ENCODE peak calls at places on chromosome 2, in ten cellular contexts. U is Jurkat, Clone E6-1; F is PC-9; X is H1; W is GDM1; A is CD4-positive, alpha-beta T cell; L is WTC11; M is T-helper 1 cell; P is uterus; D is HTR-8/SVneo. V is an unnamed sample.

GRCh38 chr2:85291425-85292023 is 36.3 kb downstream of the TGOLN2 start:
- DNase-seq in U (peak; percentile 21), F (no peak), X (no peak), W (no peak), A (no peak), L (no peak), M (no peak), P (no peak), D (no peak), V (no peak)

GRCh38 chr2:214412679-214413078 is 1.8 kb downstream of the VWC2L start:
- DNase-seq in U (no peak), F (no peak), X (no peak), W (no peak), A (no peak), L (no peak), M (no peak), P (no peak), D (no peak), V (no peak)

GRCh38 chr2:98508690-98509054 is 64.0 kb downstream of the INPP4A start:
- DNase-seq in U (peak; percentile 80), F (no peak), X (no peak), W (peak; percentile 37), A (no peak), L (no peak), M (no peak), P (peak; percentile 64), D (no peak), V (no peak)

GRCh38 chr2:207135340-207135739 is 30.4 kb downstream of the KLF7 start:
- DNase-seq in U (no peak), F (no peak), X (no peak), W (no peak), A (no peak), L (no peak), M (no peak), P (no peak), D (no peak), V (no peak)

GRCh38 chr2:70888389-70888924 is 47.2 kb upstream of the ATP6V1B1 start:
- DNase-seq in U (no peak), F (no peak), X (no peak), W (no peak), A (no peak), L (no peak), M (no peak), P (no peak), D (no peak), V (no peak)

GRCh38 chr2:54228945-54229344 is 27.1 kb downstream of the TSPYL6 start:
- DNase-seq in U (no peak), F (no peak), X (no peak), W (no peak), A (no peak), L (no peak), M (no peak), P (no peak), D (no peak), V (no peak)

GRCh38 chr2:219629976-219630695 is 2.7 kb downstream of the SLC4A3 start:
- DNase-seq in U (no peak), F (no peak), X (no peak), W (no peak), A (peak; percentile 29), L (no peak), M (no peak), P (no peak), D (no peak), V (no peak)

GRCh38 chr2:199057936-199058335 is 399.8 kb downstream of the SATB2 start:
- DNase-seq in U (no peak), F (no peak), X (no peak), W (no peak), A (no peak), L (no peak), M (no peak), P (no peak), D (no peak), V (no peak)

GRCh38 chr2:207632575-207633492 is 7.6 kb upstream of the METTL21A start:
- DNase-seq in U (no peak), F (peak; percentile 77), X (no peak), W (peak; percentile 24), A (no peak), L (no peak), M (no peak), P (no peak), D (peak; percentile 62), V (no peak)

GRCh38 chr2:199977984-199978415 is 22.6 kb downstream of the MAIP1 start:
- DNase-seq in U (no peak), F (peak; percentile 76), X (no peak), W (no peak), A (no peak), L (no peak), M (no peak), P (no peak), D (no peak), V (no peak)

GRCh38 chr2:211722928-211723327 is 815.7 kb downstream of the ERBB4 start:
- DNase-seq in U (no peak), F (no peak), X (no peak), W (no peak), A (no peak), L (no peak), M (no peak), P (no peak), D (no peak), V (no peak)

GRCh38 chr2:199085201-199085750 is 372.5 kb downstream of the SATB2 start:
- DNase-seq in U (no peak), F (no peak), X (no peak), W (no peak), A (no peak), L (no peak), M (no peak), P (no peak), D (no peak), V (no peak)

GRCh38 chr2:200624660-200625059 is 38.8 kb downstream of the AOX1 start:
- DNase-seq in U (no peak), F (no peak), X (no peak), W (no peak), A (no peak), L (no peak), M (no peak), P (no peak), D (no peak), V (no peak)

GRCh38 chr2:36507408-36507812 is 90.6 kb downstream of the FEZ2 start:
- DNase-seq in U (peak; percentile 5), F (peak; percentile 38), X (no peak), W (peak; percentile 13), A (no peak), L (peak; percentile 66), M (no peak), P (peak; percentile 42), D (peak; percentile 70), V (peak; percentile 58)

GRCh38 chr2:218429951-218430692 is 11.2 kb downstream of the VIL1 start:
- DNase-seq in U (no peak), F (no peak), X (no peak), W (no peak), A (peak; percentile 14), L (no peak), M (no peak), P (no peak), D (no peak), V (no peak)